ENCODE peak calls at places on chromosomes 5 and 9, in four cellular contexts. K is SK-N-SH, W is K562, J is WTC11. A is an unnamed sample.

GRCh38 chr5:163695817-163696216 is 190.4 kb downstream of the MAT2B start:
- DNase-seq in K (peak; percentile 4), W (no peak), J (no peak), A (no peak)

GRCh38 chr5:113693621-113694130 is 180.2 kb downstream of the YTHDC2 start:
- DNase-seq in K (no peak), W (no peak), J (no peak), A (no peak)

GRCh38 chr5:62097361-62097760 is 208.6 kb upstream of the KIF2A start:
- DNase-seq in K (no peak), W (no peak), J (no peak), A (no peak)

GRCh38 chr5:87746341-87746740 is 333.6 kb upstream of the CCNH start:
- DNase-seq in K (no peak), W (no peak), J (no peak), A (no peak)

GRCh38 chr9:35776018-35776417 is 15.4 kb upstream of the NPR2 start:
- DNase-seq in K (no peak), W (no peak), J (no peak), A (no peak)

GRCh38 chr9:135087489-135087791 is at the start of gene OLFM1:
- DNase-seq in K (peak; percentile 94), W (peak; percentile 68), J (peak; percentile 86), A (no peak)

GRCh38 chr9:97615439-97616072 is 17.6 kb downstream of the TSTD2 start:
- DNase-seq in K (peak; percentile 61), W (peak; percentile 55), J (peak; percentile 64), A (no peak)

GRCh38 chr9:121246821-121247511 is 21.0 kb upstream of the GSN start:
- DNase-seq in K (no peak), W (peak; percentile 16), J (no peak), A (no peak)

GRCh38 chr5:151427258-151427657 is 20.1 kb upstream of the SLC36A1 start:
- DNase-seq in K (no peak), W (no peak), J (no peak), A (peak; percentile 66)

GRCh38 chr9:68955281-68955680 is 58.6 kb downstream of the PRKACG start:
- DNase-seq in K (no peak), W (no peak), J (no peak), A (no peak)

GRCh38 chr5:141822134-141822533 is 56.1 kb downstream of the PCDH1 start:
- DNase-seq in K (no peak), W (no peak), J (no peak), A (no peak)

GRCh38 chr5:343461-344401 is 22.2 kb downstream of the AHRR start:
- DNase-seq in K (peak; percentile 89), W (no peak), J (peak; percentile 77), A (no peak)

GRCh38 chr9:124300312-124300711 is 42.6 kb downstream of the NEK6 start:
- DNase-seq in K (no peak), W (no peak), J (no peak), A (no peak)

GRCh38 chr9:106529616-106530015 is 333.4 kb upstream of the ZNF462 start:
- DNase-seq in K (no peak), W (no peak), J (no peak), A (no peak)

GRCh38 chr9:74760031-74760700 is 127.6 kb downstream of the TRPM6 start:
- DNase-seq in K (no peak), W (no peak), J (no peak), A (no peak)
- TF ChIP-seq USF1 in K (no peak), W (no peak), J (no peak), A (no peak)

GRCh38 chr5:55081541-55081940 is 20.9 kb upstream of the GZMA start:
- DNase-seq in K (no peak), W (no peak), J (no peak), A (no peak)
- TF ChIP-seq USF1 in K (no peak), W (no peak), J (no peak), A (no peak)

GRCh38 chr9:91207481-91207888 is 154.2 kb downstream of the AUH start:
- DNase-seq in K (no peak), W (no peak), J (no peak), A (no peak)
- TF ChIP-seq USF1 in K (no peak), W (no peak), J (no peak), A (no peak)

GRCh38 chr5:117877731-117878130 is 1110.6 kb downstream of the DTWD2 start:
- DNase-seq in K (no peak), W (no peak), J (no peak), A (no peak)

DNA sequence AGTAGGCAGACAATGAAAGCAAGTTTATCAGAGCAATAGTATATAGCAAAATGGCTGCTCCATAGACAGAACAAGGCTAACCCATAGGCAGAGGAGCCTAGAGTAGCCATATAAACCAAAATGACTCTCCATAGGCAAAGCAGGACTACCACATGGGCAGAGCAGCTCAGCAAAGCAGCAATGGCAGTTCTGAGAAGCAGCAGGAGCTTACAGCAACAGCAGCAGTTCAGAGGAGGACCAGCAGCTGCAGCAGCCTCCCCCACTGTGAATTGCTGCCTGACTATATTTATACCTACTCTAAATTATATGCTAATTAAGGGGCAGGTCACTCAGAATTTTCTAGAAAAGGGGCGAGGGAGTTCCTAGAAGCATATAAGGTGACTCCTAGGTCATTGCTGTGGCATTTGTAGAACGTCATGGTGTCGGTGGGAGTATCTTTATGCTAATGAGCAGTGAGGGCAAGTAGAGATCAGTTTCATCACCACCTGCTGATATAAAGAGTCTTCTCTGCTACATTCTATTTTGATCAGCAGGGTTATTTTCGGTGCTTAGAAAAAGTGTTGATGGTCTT is 1115.5 kb downstream of the DTWD2 start:
- DNase-seq in K (no peak), W (no peak), J (no peak), A (no peak)
- TF ChIP-seq USF1 in K (no peak), W (no peak), J (no peak), A (no peak)

DNA sequence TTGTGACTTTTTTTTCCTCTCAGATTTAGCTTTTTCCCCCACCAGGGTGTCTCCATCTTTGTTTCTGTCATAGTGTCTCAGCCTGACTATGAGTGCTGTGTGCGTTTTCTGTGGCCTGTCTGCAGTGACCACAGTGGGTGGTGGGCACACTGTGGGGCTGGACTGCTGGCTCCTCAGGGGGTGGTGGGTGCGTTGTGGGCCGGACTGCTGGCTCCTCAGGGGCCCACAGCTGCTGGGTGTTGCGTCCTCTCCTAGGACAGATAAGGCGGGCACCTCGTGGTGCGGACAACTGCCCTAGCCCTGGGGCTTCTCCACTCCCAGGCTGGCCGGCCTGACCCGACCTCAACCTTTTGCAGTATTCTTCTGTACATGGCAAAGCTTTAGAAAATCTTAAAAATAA is 100.4 kb downstream of the EHMT1 start:
- DNase-seq in K (no peak), W (no peak), J (no peak), A (no peak)
- TF ChIP-seq USF1 in K (no peak), W (no peak), J (no peak), A (no peak)

GRCh38 chr9:129237804-129238203 is 59.7 kb upstream of the IER5L start:
- DNase-seq in K (no peak), W (no peak), J (no peak), A (no peak)

GRCh38 chr9:129235041-129235930 is 57.2 kb upstream of the IER5L start:
- DNase-seq in K (no peak), W (no peak), J (no peak), A (no peak)

GRCh38 chr9:129235931-129236331 is 57.9 kb upstream of the IER5L start:
- DNase-seq in K (no peak), W (no peak), J (no peak), A (no peak)

GRCh38 chr9:129236441-129237145 is 58.5 kb upstream of the IER5L start:
- DNase-seq in K (no peak), W (no peak), J (no peak), A (no peak)

GRCh38 chr9:129237195-129237611 is 59.1 kb upstream of the IER5L start:
- DNase-seq in K (no peak), W (peak; percentile 54), J (no peak), A (no peak)
- TF ChIP-seq USF1 in K (no peak), W (no peak), J (no peak), A (no peak)

GRCh38 chr9:127418037-127418471 is 6.1 kb upstream of the ZNF79 start:
- DNase-seq in K (peak; percentile 53), W (peak; percentile 61), J (peak; percentile 82), A (no peak)
- TF ChIP-seq USF1 in K (no peak), W (no peak), J (no peak), A (no peak)

GRCh38 chr5:106880656-106881055 is 790.1 kb downstream of the EFNA5 start:
- DNase-seq in K (no peak), W (no peak), J (no peak), A (no peak)
- TF ChIP-seq USF1 in K (no peak), W (no peak), J (no peak), A (no peak)

DNA sequence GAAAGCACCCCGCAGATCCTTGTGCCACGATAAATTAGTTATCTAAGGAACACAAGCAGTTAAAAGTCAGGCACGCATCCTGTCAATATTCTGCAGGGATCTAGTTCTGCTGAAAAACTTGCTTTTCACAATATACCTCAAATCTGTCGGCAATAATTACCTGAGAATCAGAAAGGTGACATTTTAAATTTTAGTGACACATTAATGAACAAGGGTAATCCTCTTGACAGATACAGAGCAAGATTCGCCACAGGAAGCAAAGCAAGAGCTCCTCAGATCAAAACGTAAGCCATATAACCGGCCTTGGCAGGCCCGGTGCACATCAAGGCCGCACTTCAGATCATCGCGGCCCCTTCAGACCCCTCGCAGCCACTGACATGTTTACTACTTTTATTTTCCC is 185.7 kb downstream of the ATPSCKMT start:
- DNase-seq in K (no peak), W (no peak), J (no peak), A (no peak)
- TF ChIP-seq USF1 in K (no peak), W (no peak), J (no peak), A (no peak)

DNA sequence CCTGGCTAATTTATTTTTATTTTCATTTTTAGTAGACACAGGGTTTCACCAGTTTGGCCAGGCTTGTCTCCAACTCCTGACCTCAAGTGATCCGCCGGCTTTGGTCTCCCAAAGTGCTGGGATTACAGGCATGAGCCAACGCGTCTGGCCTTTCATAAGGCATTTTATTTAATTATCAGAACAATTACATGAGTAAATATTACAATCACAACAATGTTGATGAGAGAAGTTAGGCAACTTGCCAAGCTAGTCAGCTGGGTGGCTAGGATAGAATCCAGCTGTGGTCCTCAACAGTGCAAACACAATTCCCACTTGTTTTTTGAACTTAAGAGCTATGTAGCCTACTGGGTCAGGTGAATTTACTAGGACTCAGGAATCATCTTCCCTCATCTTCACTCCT is 22.0 kb downstream of the C9orf57 start:
- DNase-seq in K (no peak), W (no peak), J (no peak), A (no peak)
- TF ChIP-seq USF1 in K (no peak), W (no peak), J (no peak), A (no peak)

A was measured in GM12878.